ENCODE peak calls at places on chromosomes 4 and X, in ten cellular contexts. One of them, this sample, is unnamed.

GRCh38 chr4:154425514-154425913 is 66.1 kb downstream of the DCHS2 start:
- DNase-seq in T-cell: no peak
- DNase-seq in AG09319: no peak
- DNase-seq in NCI-H460: no peak
- DNase-seq in posterior vena cava: no peak
- DNase-seq in activated effector memory CD4-positive, alpha-beta T cell treated with Interleukin-2 at 50 U/mL for 16 hours: no peak
- DNase-seq in substantia nigra: no peak
- DNase-seq in NCI-H2029: no peak
- DNase-seq in T-helper 9 cell: no peak
- DNase-seq in OCI-LY7: no peak
- DNase-seq in this sample: no peak

GRCh38 chr4:147970003-147970402 is 238.1 kb downstream of the ARHGAP10 start:
- DNase-seq in T-cell: no peak
- DNase-seq in AG09319: no peak
- DNase-seq in NCI-H460: no peak
- DNase-seq in posterior vena cava: no peak
- DNase-seq in activated effector memory CD4-positive, alpha-beta T cell treated with Interleukin-2 at 50 U/mL for 16 hours: no peak
- DNase-seq in substantia nigra: no peak
- DNase-seq in NCI-H2029: no peak
- DNase-seq in T-helper 9 cell: no peak
- DNase-seq in OCI-LY7: no peak
- DNase-seq in this sample: no peak

GRCh38 chrX:10414872-10415703 is 205.3 kb downstream of the MID1 start:
- DNase-seq in T-cell: no peak
- DNase-seq in AG09319: no peak
- DNase-seq in NCI-H460: no peak
- DNase-seq in posterior vena cava: no peak
- DNase-seq in activated effector memory CD4-positive, alpha-beta T cell treated with Interleukin-2 at 50 U/mL for 16 hours: no peak
- DNase-seq in substantia nigra: no peak
- DNase-seq in NCI-H2029: no peak
- DNase-seq in T-helper 9 cell: no peak
- DNase-seq in OCI-LY7: no peak
- DNase-seq in this sample: no peak

GRCh38 chrX:129230850-129231512 is 292.3 kb downstream of the SMARCA1 start:
- DNase-seq in T-cell: no peak
- DNase-seq in AG09319: no peak
- DNase-seq in NCI-H460: no peak
- DNase-seq in posterior vena cava: no peak
- DNase-seq in activated effector memory CD4-positive, alpha-beta T cell treated with Interleukin-2 at 50 U/mL for 16 hours: no peak
- DNase-seq in substantia nigra: no peak
- DNase-seq in NCI-H2029: no peak
- DNase-seq in T-helper 9 cell: no peak
- DNase-seq in OCI-LY7: no peak
- DNase-seq in this sample: no peak

GRCh38 chr4:78379991-78380739 is 171.4 kb upstream of the ANXA3 start:
- DNase-seq in T-cell: no peak
- DNase-seq in AG09319: no peak
- DNase-seq in NCI-H460: no peak
- DNase-seq in posterior vena cava: no peak
- DNase-seq in activated effector memory CD4-positive, alpha-beta T cell treated with Interleukin-2 at 50 U/mL for 16 hours: no peak
- DNase-seq in substantia nigra: no peak
- DNase-seq in NCI-H2029: no peak
- DNase-seq in T-helper 9 cell: no peak
- DNase-seq in OCI-LY7: no peak
- DNase-seq in this sample: no peak

GRCh38 chr4:23815351-23815750 is 74.5 kb downstream of the PPARGC1A start:
- DNase-seq in T-cell: no peak
- DNase-seq in AG09319: no peak
- DNase-seq in NCI-H460: no peak
- DNase-seq in posterior vena cava: no peak
- DNase-seq in activated effector memory CD4-positive, alpha-beta T cell treated with Interleukin-2 at 50 U/mL for 16 hours: no peak
- DNase-seq in substantia nigra: no peak
- DNase-seq in NCI-H2029: no peak
- DNase-seq in T-helper 9 cell: no peak
- DNase-seq in OCI-LY7: no peak
- DNase-seq in this sample: no peak

GRCh38 chrX:152821145-152821765 is 9.3 kb downstream of the CETN2 start:
- DNase-seq in T-cell: no peak
- DNase-seq in AG09319: no peak
- DNase-seq in NCI-H460: peak
- DNase-seq in posterior vena cava: no peak
- DNase-seq in activated effector memory CD4-positive, alpha-beta T cell treated with Interleukin-2 at 50 U/mL for 16 hours: no peak
- DNase-seq in substantia nigra: no peak
- DNase-seq in NCI-H2029: no peak
- DNase-seq in T-helper 9 cell: no peak
- DNase-seq in OCI-LY7: peak
- DNase-seq in this sample: no peak

GRCh38 chr4:156347412-156348075 is 393.9 kb upstream of the CTSO start:
- DNase-seq in T-cell: no peak
- DNase-seq in AG09319: no peak
- DNase-seq in NCI-H460: no peak
- DNase-seq in posterior vena cava: no peak
- DNase-seq in activated effector memory CD4-positive, alpha-beta T cell treated with Interleukin-2 at 50 U/mL for 16 hours: no peak
- DNase-seq in substantia nigra: no peak
- DNase-seq in NCI-H2029: no peak
- DNase-seq in T-helper 9 cell: no peak
- DNase-seq in OCI-LY7: no peak
- DNase-seq in this sample: no peak

GRCh38 chr4:26463386-26463785 is 26.9 kb downstream of the CCKAR start:
- DNase-seq in T-cell: no peak
- DNase-seq in AG09319: no peak
- DNase-seq in NCI-H460: no peak
- DNase-seq in posterior vena cava: no peak
- DNase-seq in activated effector memory CD4-positive, alpha-beta T cell treated with Interleukin-2 at 50 U/mL for 16 hours: no peak
- DNase-seq in substantia nigra: no peak
- DNase-seq in NCI-H2029: no peak
- DNase-seq in T-helper 9 cell: no peak
- DNase-seq in OCI-LY7: no peak
- DNase-seq in this sample: no peak

GRCh38 chr4:108080752-108081151 is 88.0 kb downstream of the LEF1 start:
- DNase-seq in T-cell: peak
- DNase-seq in AG09319: no peak
- DNase-seq in NCI-H460: no peak
- DNase-seq in posterior vena cava: no peak
- DNase-seq in activated effector memory CD4-positive, alpha-beta T cell treated with Interleukin-2 at 50 U/mL for 16 hours: peak
- DNase-seq in substantia nigra: no peak
- DNase-seq in NCI-H2029: no peak
- DNase-seq in T-helper 9 cell: no peak
- DNase-seq in OCI-LY7: no peak
- DNase-seq in this sample: no peak

GRCh38 chr4:168886361-168886760 is 123.7 kb downstream of the CBR4 start:
- DNase-seq in T-cell: no peak
- DNase-seq in AG09319: no peak
- DNase-seq in NCI-H460: no peak
- DNase-seq in posterior vena cava: no peak
- DNase-seq in activated effector memory CD4-positive, alpha-beta T cell treated with Interleukin-2 at 50 U/mL for 16 hours: no peak
- DNase-seq in substantia nigra: no peak
- DNase-seq in NCI-H2029: no peak
- DNase-seq in T-helper 9 cell: no peak
- DNase-seq in OCI-LY7: no peak
- DNase-seq in this sample: no peak

GRCh38 chr4:113555868-113556267 is 205.7 kb downstream of the CAMK2D start:
- DNase-seq in T-cell: no peak
- DNase-seq in AG09319: no peak
- DNase-seq in NCI-H460: no peak
- DNase-seq in posterior vena cava: peak
- DNase-seq in activated effector memory CD4-positive, alpha-beta T cell treated with Interleukin-2 at 50 U/mL for 16 hours: no peak
- DNase-seq in substantia nigra: no peak
- DNase-seq in NCI-H2029: no peak
- DNase-seq in T-helper 9 cell: no peak
- DNase-seq in OCI-LY7: no peak
- DNase-seq in this sample: no peak

GRCh38 chrX:111515298-111515697 is 3.9 kb downstream of the SERTM2 start:
- DNase-seq in T-cell: no peak
- DNase-seq in AG09319: no peak
- DNase-seq in NCI-H460: no peak
- DNase-seq in posterior vena cava: no peak
- DNase-seq in activated effector memory CD4-positive, alpha-beta T cell treated with Interleukin-2 at 50 U/mL for 16 hours: no peak
- DNase-seq in substantia nigra: no peak
- DNase-seq in NCI-H2029: no peak
- DNase-seq in T-helper 9 cell: no peak
- DNase-seq in OCI-LY7: no peak
- DNase-seq in this sample: no peak

GRCh38 chr4:6071191-6071958 is 53.1 kb upstream of the C4orf50 start:
- DNase-seq in T-cell: no peak
- DNase-seq in AG09319: no peak
- DNase-seq in NCI-H460: no peak
- DNase-seq in posterior vena cava: peak
- DNase-seq in activated effector memory CD4-positive, alpha-beta T cell treated with Interleukin-2 at 50 U/mL for 16 hours: no peak
- DNase-seq in substantia nigra: no peak
- DNase-seq in NCI-H2029: no peak
- DNase-seq in T-helper 9 cell: no peak
- DNase-seq in OCI-LY7: no peak
- DNase-seq in this sample: no peak

GRCh38 chr4:87497141-87497540 is 32.0 kb downstream of the SPARCL1 start:
- DNase-seq in T-cell: no peak
- DNase-seq in AG09319: no peak
- DNase-seq in NCI-H460: no peak
- DNase-seq in posterior vena cava: no peak
- DNase-seq in activated effector memory CD4-positive, alpha-beta T cell treated with Interleukin-2 at 50 U/mL for 16 hours: no peak
- DNase-seq in substantia nigra: no peak
- DNase-seq in NCI-H2029: no peak
- DNase-seq in T-helper 9 cell: no peak
- DNase-seq in OCI-LY7: peak
- DNase-seq in this sample: no peak

GRCh38 chr4:25223770-25224375 is 10.0 kb upstream of the PI4K2B start:
- DNase-seq in T-cell: no peak
- DNase-seq in AG09319: no peak
- DNase-seq in NCI-H460: no peak
- DNase-seq in posterior vena cava: no peak
- DNase-seq in activated effector memory CD4-positive, alpha-beta T cell treated with Interleukin-2 at 50 U/mL for 16 hours: no peak
- DNase-seq in substantia nigra: no peak
- DNase-seq in NCI-H2029: no peak
- DNase-seq in T-helper 9 cell: no peak
- DNase-seq in OCI-LY7: peak
- DNase-seq in this sample: no peak

GRCh38 chrX:2664497-2664896 is 26.6 kb upstream of the CD99 start:
- DNase-seq in T-cell: no peak
- DNase-seq in AG09319: peak
- DNase-seq in NCI-H460: no peak
- DNase-seq in posterior vena cava: peak
- DNase-seq in activated effector memory CD4-positive, alpha-beta T cell treated with Interleukin-2 at 50 U/mL for 16 hours: no peak
- DNase-seq in substantia nigra: no peak
- DNase-seq in NCI-H2029: no peak
- DNase-seq in T-helper 9 cell: no peak
- DNase-seq in OCI-LY7: no peak
- DNase-seq in this sample: no peak

GRCh38 chrX:47311857-47312774 is 58.3 kb upstream of the ZNF157 start:
- DNase-seq in T-cell: peak
- DNase-seq in AG09319: peak
- DNase-seq in NCI-H460: peak
- DNase-seq in posterior vena cava: no peak
- DNase-seq in activated effector memory CD4-positive, alpha-beta T cell treated with Interleukin-2 at 50 U/mL for 16 hours: peak
- DNase-seq in substantia nigra: no peak
- DNase-seq in NCI-H2029: no peak
- DNase-seq in T-helper 9 cell: peak
- DNase-seq in OCI-LY7: peak
- DNase-seq in this sample: peak

GRCh38 chr4:57093816-57094481 is 16.2 kb downstream of the IGFBP7 start:
- DNase-seq in T-cell: no peak
- DNase-seq in AG09319: no peak
- DNase-seq in NCI-H460: no peak
- DNase-seq in posterior vena cava: no peak
- DNase-seq in activated effector memory CD4-positive, alpha-beta T cell treated with Interleukin-2 at 50 U/mL for 16 hours: no peak
- DNase-seq in substantia nigra: no peak
- DNase-seq in NCI-H2029: no peak
- DNase-seq in T-helper 9 cell: no peak
- DNase-seq in OCI-LY7: no peak
- DNase-seq in this sample: no peak

GRCh38 chr4:85318415-85318814 is 156.5 kb upstream of the ARHGAP24 start:
- DNase-seq in T-cell: no peak
- DNase-seq in AG09319: no peak
- DNase-seq in NCI-H460: no peak
- DNase-seq in posterior vena cava: no peak
- DNase-seq in activated effector memory CD4-positive, alpha-beta T cell treated with Interleukin-2 at 50 U/mL for 16 hours: no peak
- DNase-seq in substantia nigra: no peak
- DNase-seq in NCI-H2029: no peak
- DNase-seq in T-helper 9 cell: no peak
- DNase-seq in OCI-LY7: no peak
- DNase-seq in this sample: no peak

GRCh38 chrX:95332530-95332929 is 1352.1 kb upstream of the DIAPH2 start:
- DNase-seq in T-cell: no peak
- DNase-seq in AG09319: no peak
- DNase-seq in NCI-H460: no peak
- DNase-seq in posterior vena cava: no peak
- DNase-seq in activated effector memory CD4-positive, alpha-beta T cell treated with Interleukin-2 at 50 U/mL for 16 hours: no peak
- DNase-seq in substantia nigra: no peak
- DNase-seq in NCI-H2029: no peak
- DNase-seq in T-helper 9 cell: no peak
- DNase-seq in OCI-LY7: no peak
- DNase-seq in this sample: no peak

GRCh38 chr4:7408166-7408565 is 26.6 kb downstream of the PSAPL1 start:
- DNase-seq in T-cell: no peak
- DNase-seq in AG09319: no peak
- DNase-seq in NCI-H460: no peak
- DNase-seq in posterior vena cava: no peak
- DNase-seq in activated effector memory CD4-positive, alpha-beta T cell treated with Interleukin-2 at 50 U/mL for 16 hours: no peak
- DNase-seq in substantia nigra: no peak
- DNase-seq in NCI-H2029: no peak
- DNase-seq in T-helper 9 cell: no peak
- DNase-seq in OCI-LY7: no peak
- DNase-seq in this sample: no peak

GRCh38 chr4:98203406-98204235 is 57.6 kb upstream of the RAP1GDS1 start:
- DNase-seq in T-cell: no peak
- DNase-seq in AG09319: no peak
- DNase-seq in NCI-H460: no peak
- DNase-seq in posterior vena cava: no peak
- DNase-seq in activated effector memory CD4-positive, alpha-beta T cell treated with Interleukin-2 at 50 U/mL for 16 hours: no peak
- DNase-seq in substantia nigra: no peak
- DNase-seq in NCI-H2029: no peak
- DNase-seq in T-helper 9 cell: no peak
- DNase-seq in OCI-LY7: no peak
- DNase-seq in this sample: no peak

GRCh38 chr4:94338681-94339351 is 3.8 kb downstream of the HPGDS start:
- DNase-seq in T-cell: no peak
- DNase-seq in AG09319: no peak
- DNase-seq in NCI-H460: no peak
- DNase-seq in posterior vena cava: no peak
- DNase-seq in activated effector memory CD4-positive, alpha-beta T cell treated with Interleukin-2 at 50 U/mL for 16 hours: no peak
- DNase-seq in substantia nigra: no peak
- DNase-seq in NCI-H2029: no peak
- DNase-seq in T-helper 9 cell: no peak
- DNase-seq in OCI-LY7: no peak
- DNase-seq in this sample: no peak

GRCh38 chrX:123610915-123611314 is 121.9 kb downstream of the THOC2 start:
- DNase-seq in T-cell: no peak
- DNase-seq in AG09319: no peak
- DNase-seq in NCI-H460: no peak
- DNase-seq in posterior vena cava: no peak
- DNase-seq in activated effector memory CD4-positive, alpha-beta T cell treated with Interleukin-2 at 50 U/mL for 16 hours: no peak
- DNase-seq in substantia nigra: no peak
- DNase-seq in NCI-H2029: no peak
- DNase-seq in T-helper 9 cell: no peak
- DNase-seq in OCI-LY7: no peak
- DNase-seq in this sample: no peak

This sample was measured in T-helper 17 cell.